ENCODE peak calls at places on chromosomes 7 and 10, in nine cellular contexts. Y, U, B, O, F, Q, C, A and T are unnamed samples. For H3K9me3 and H3K4me1, the result is how much of the 10 kb centered on the place peaks cover.

GRCh38 chr10:8369666-8370065 is 315.2 kb downstream of the GATA3 start:
- DNase-seq in Y (no peak), Q (no peak), B (peak), C (no peak), F (no peak), A (no peak), U (peak), O (peak), T (no peak)

GRCh38 chr10:10745281-10745680 is 272.4 kb upstream of the CELF2 start:
- DNase-seq in Q (no peak), Y (no peak), B (no peak), O (no peak), C (no peak), A (no peak), U (no peak), F (no peak), T (no peak)

GRCh38 chr7:153422291-153423189 is 629.7 kb upstream of the DPP6 start:
- DNase-seq in O (no peak), U (no peak), A (no peak), Y (no peak), C (no peak), B (no peak), F (no peak), Q (peak), T (no peak)

GRCh38 chr7:129169171-129169643 is 19.2 kb upstream of the SMO start:
- DNase-seq in C (peak), U (no peak), B (peak), A (peak), Q (peak), F (peak), O (no peak), Y (peak), T (peak)

GRCh38 chr10:80281292-80281691 is 8.2 kb downstream of the MAT1A start:
- DNase-seq in A (no peak), U (no peak), Q (no peak), O (no peak), B (no peak), F (no peak), C (no peak), Y (no peak), T (no peak)

GRCh38 chr10:73649876-73650536 is 5.8 kb downstream of the SYNPO2L start:
- DNase-seq in A (no peak), C (no peak), Q (no peak), F (peak), U (no peak), Y (no peak), O (no peak), B (no peak), T (no peak)

GRCh38 chr7:136133491-136133990 is 156.4 kb upstream of the MTPN start:
- DNase-seq in U (no peak), B (no peak), A (no peak), Y (peak), O (no peak), C (no peak), Q (no peak), F (peak), T (no peak)

GRCh38 chr7:27600247-27600646 is 62.4 kb downstream of the HIBADH start:
- DNase-seq in A (no peak), U (no peak), F (peak), Y (no peak), B (peak), O (no peak), C (no peak), Q (no peak), T (no peak)

GRCh38 chr10:93751832-93752231 is 5.9 kb upstream of the LGI1 start:
- DNase-seq in B (peak), Q (no peak), U (peak), A (no peak), C (peak), F (peak), Y (no peak), O (peak), T (no peak)

GRCh38 chr7:45648671-45648995 is 74.5 kb downstream of the ADCY1 start:
- DNase-seq in A (peak), F (no peak), O (no peak), B (no peak), U (no peak), C (no peak), Y (no peak), Q (no peak), T (no peak)

GRCh38 chr10:70368774-70369482 is 13.5 kb downstream of the LRRC20 start:
- DNase-seq in F (no peak), Y (no peak), A (no peak), B (no peak), C (no peak), Q (no peak), O (no peak), U (no peak), T (no peak)

GRCh38 chr7:6128205-6128604 is 97.0 kb downstream of the ANKRD61 start:
- DNase-seq in Q (no peak), F (no peak), O (no peak), U (no peak), A (no peak), Y (no peak), B (no peak), C (no peak), T (no peak)

GRCh38 chr7:151142686-151143040 is 24.8 kb downstream of the GBX1 start:
- DNase-seq in Q (no peak), O (no peak), Y (no peak), A (no peak), C (peak), F (no peak), U (no peak), B (no peak), T (no peak)

GRCh38 chr10:89373916-89374711 is 3.7 kb upstream of the IFIT1B start:
- DNase-seq in O (peak), Y (no peak), Q (peak), A (peak), B (peak), C (peak), U (peak), F (peak), T (peak)

GRCh38 chr10:10910634-10911033 is 107.0 kb upstream of the CELF2 start:
- DNase-seq in F (peak), O (no peak), B (no peak), Q (no peak), U (no peak), Y (no peak), C (no peak), A (no peak), T (no peak)

GRCh38 chr7:66905689-66906088 is 15.3 kb upstream of the TMEM248 start:
- DNase-seq in F (peak), A (no peak), C (no peak), B (no peak), Q (no peak), O (no peak), Y (no peak), U (no peak), T (no peak)

DNA sequence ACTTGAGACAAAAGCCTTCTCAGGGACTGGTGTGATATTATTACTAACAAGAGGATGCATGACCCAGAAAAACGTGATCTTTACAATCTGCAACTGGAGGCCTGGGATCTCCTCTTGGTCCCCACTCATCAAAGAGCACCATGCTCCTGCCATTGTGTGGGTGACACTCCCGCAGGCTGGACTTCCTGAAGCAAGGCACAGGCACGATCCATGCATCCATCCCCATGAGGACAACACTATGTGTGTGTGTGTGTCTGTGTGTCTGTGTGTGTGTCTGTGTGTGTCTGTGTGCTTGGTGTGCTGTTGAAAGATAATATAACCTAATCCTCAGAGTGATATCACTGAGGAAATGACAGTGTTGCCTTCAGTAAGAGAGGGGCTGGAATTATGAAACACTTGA is 180.7 kb upstream of the TCERG1L start:
- DNase-seq in F (no peak), A (no peak), Y (no peak), C (no peak), U (no peak), Q (no peak), B (no peak), O (no peak), T (no peak)
- H3K9me3 ChIP-seq in F (under half), A (under half), Y (under half), C (under half), U (under half), Q (under half), B (under half), O (under half), T (under half)

GRCh38 chr10:124596914-124597676 is 135.5 kb downstream of the LHPP start:
- DNase-seq in Y (no peak), A (no peak), B (no peak), O (no peak), C (no peak), F (no peak), U (no peak), Q (no peak), T (peak)
- H3K4me1 ChIP-seq in Y (under half), A (under half), B (under half), O (under half), C (under half), F (under half), U (under half), Q (under half), T (under half)

GRCh38 chr7:1920886-1921285 is 250.8 kb downstream of the ELFN1 start:
- DNase-seq in Q (no peak), F (no peak), Y (no peak), A (no peak), U (no peak), C (no peak), O (no peak), B (no peak), T (no peak)
- H3K9me3 ChIP-seq in Q (under half), F (under half), Y (under half), A (under half), U (under half), C (under half), O (under half), B (under half), T (under half)

GRCh38 chr7:46713868-46714596 is 793.0 kb upstream of the IGFBP3 start:
- DNase-seq in U (no peak), Q (no peak), C (peak), Y (no peak), A (no peak), B (peak), F (no peak), O (no peak), T (no peak)

GRCh38 chr7:46714904-46715303 is 793.8 kb upstream of the IGFBP3 start:
- DNase-seq in O (no peak), C (no peak), Y (no peak), Q (no peak), F (no peak), B (no peak), A (no peak), U (no peak), T (no peak)

GRCh38 chr7:46707973-46708372 is 786.9 kb upstream of the IGFBP3 start:
- DNase-seq in C (no peak), U (no peak), O (no peak), A (no peak), Y (no peak), F (no peak), B (no peak), Q (no peak), T (no peak)

GRCh38 chr7:46715579-46715978 is 794.5 kb upstream of the IGFBP3 start:
- DNase-seq in U (no peak), O (no peak), Q (no peak), Y (no peak), A (no peak), F (no peak), C (no peak), B (peak), T (no peak)

DNA sequence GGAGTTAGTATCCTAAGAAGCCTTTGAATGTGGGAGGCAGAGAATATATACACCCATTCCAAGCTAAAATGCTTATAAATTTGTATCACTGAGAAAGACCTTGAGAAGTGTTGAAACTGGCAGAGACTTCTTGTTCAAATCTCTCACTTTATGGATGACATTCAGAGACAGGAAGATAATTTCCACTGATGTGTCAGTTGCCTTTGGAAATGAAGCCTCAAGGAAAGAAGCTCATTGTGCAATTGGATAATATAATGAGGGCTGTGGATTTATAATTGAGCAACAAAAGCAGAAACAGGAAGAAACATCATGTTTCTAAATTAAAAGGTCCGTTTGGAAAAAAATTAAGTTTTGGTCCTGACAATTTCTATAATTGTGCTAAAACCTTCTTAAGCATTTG is 789.9 kb upstream of the IGFBP3 start:
- DNase-seq in Y (no peak), C (no peak), A (no peak), F (peak), O (no peak), Q (no peak), U (no peak), B (peak), T (no peak)
- H3K4me1 ChIP-seq in Y (under half), C (under half), A (under half), F (under half), O (under half), Q (under half), U (under half), B (under half), T (under half)

DNA sequence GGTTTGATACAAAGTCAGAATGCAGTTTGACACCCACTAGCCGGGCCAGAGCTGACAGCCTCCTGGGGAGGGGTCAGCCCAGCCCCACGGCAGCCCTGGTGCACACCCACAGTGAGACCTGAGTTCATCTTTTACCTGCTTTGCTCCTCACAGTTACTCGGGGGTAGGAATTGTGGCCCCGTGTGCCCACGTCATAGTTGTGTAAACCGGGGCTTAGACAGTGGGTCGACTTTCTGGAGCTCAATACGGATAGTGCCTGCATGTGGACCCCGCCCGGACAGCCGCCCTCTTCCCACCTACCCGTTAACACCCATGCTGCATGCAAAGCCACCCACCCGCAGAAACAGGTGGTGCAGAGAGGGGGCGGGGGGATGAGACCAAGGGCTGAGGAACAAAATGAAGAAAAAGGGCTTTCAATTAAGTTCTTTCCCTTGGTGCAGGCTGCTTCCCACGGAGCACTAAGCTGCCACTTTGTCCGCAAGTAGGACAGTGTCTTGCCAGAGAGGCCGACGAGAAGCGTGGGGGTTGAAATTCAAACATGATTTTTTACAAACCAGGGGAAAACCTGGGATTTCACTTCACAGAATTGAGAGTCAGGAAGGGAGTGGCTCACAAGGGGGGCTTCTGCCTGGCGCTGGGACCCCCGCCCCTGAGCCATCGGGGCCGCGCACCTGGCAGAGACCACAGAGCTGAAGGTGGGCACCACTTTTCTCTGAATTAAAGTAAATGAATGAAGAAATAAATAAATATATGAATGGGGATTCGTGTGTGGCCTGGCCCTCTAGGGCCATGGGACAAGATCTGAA is 24.6 kb upstream of the FOXL3 start:
- DNase-seq in Y (no peak), C (no peak), F (peak), B (no peak), A (no peak), U (no peak), O (no peak), Q (no peak), T (no peak)
- H3K9me3 ChIP-seq in Y (under half), C (under half), F (under half), B (under half), A (under half), U (under half), O (under half), Q (under half), T (under half)

DNA sequence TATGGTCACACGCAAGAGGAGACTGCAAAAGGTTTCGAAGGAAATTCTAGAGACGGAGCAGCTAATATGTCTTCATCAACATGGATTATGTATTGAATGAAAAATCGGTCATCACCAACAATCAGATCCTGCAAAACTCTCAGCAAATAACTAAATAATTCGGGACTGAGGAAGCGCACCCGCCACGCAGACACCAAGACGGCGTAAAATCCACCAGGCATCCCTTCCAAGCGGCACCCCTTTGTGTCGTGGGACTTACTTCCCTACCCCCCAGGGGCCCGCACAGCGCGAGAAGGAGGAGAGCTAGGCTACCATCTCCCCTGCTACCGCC is 749 bp downstream of the ARL3 start:
- DNase-seq in F (no peak), C (no peak), B (no peak), A (no peak), Q (no peak), U (no peak), O (no peak), Y (no peak), T (no peak)
- H3K4me1 ChIP-seq in F (under half), C (under half), B (under half), A (under half), Q (under half), U (under half), O (under half), Y (under half), T (under half)